ENCODE peak calls at places on chromosomes 11 and 22, in four cellular contexts. O is cardiac fibroblast; L is activated naive CD8-positive, alpha-beta T cell treated with anti-CD3 and anti-CD28 coated beads, Interleukin-2, amount 10 ng/mL, durations not matched to agents 7 days and 5 days; X is stimulated activated CD4-positive, alpha-beta T cell treated with anti-CD3 and anti-CD28 coated beads, Interleukin-2, amount 100 ng/mL, for 24 hours. J is an unnamed sample.

GRCh38 chr11:133500435-133500834 is 31.9 kb downstream of the OPCML start:
- DNase-seq in O (no peak), L (no peak), X (no peak), J (no peak)

GRCh38 chr11:100869328-100869727 is 182.2 kb downstream of the ARHGAP42 start:
- DNase-seq in O (no peak), L (no peak), X (no peak), J (no peak)

GRCh38 chr22:31244044-31244942 is 32.2 kb downstream of the LIMK2 start:
- DNase-seq in O (peak), L (no peak), X (no peak), J (peak)

GRCh38 chr11:134944131-134944530 is 532.1 kb upstream of the B3GAT1 start:
- DNase-seq in O (no peak), L (no peak), X (no peak), J (no peak)

GRCh38 chr11:131867457-131868257 is 497.2 kb downstream of the NTM start:
- DNase-seq in O (peak), L (no peak), X (no peak), J (peak)

GRCh38 chr11:31397239-31397834 is 27.7 kb downstream of the DNAJC24 start:
- DNase-seq in O (peak), L (no peak), X (no peak), J (no peak)

GRCh38 chr11:1943977-1944376 is 3.2 kb upstream of the MRPL23 start:
- DNase-seq in O (peak), L (peak), X (no peak), J (no peak)

GRCh38 chr22:46007848-46008261 is 30.9 kb upstream of the WNT7B start:
- DNase-seq in O (peak), L (no peak), X (no peak), J (peak)

GRCh38 chr22:38262051-38262795 is 10.6 kb downstream of the TMEM184B start:
- DNase-seq in O (peak), L (peak), X (peak), J (no peak)

GRCh38 chr22:28978863-28979799 is 82.5 kb downstream of the C22orf31 start:
- DNase-seq in O (no peak), L (no peak), X (no peak), J (no peak)

GRCh38 chr11:607020-607780 is 8.6 kb downstream of the IRF7 start:
- DNase-seq in O (no peak), L (no peak), X (no peak), J (no peak)

GRCh38 chr22:46909237-46910030 is 147.0 kb downstream of the TBC1D22A start:
- DNase-seq in O (no peak), L (no peak), X (no peak), J (no peak)

GRCh38 chr22:23683545-23683944 is 7.3 kb upstream of the RGL4 start:
- DNase-seq in O (no peak), L (no peak), X (no peak), J (no peak)

GRCh38 chr11:73317373-73317772 is 9.3 kb downstream of the ARHGEF17 start:
- DNase-seq in O (peak), L (no peak), X (no peak), J (peak)

GRCh38 chr22:20588843-20589581 is 81.6 kb downstream of the MED15 start:
- DNase-seq in O (no peak), L (no peak), X (no peak), J (no peak)

GRCh38 chr11:113876074-113876797 is 864 bp upstream of the USP28 start:
- DNase-seq in O (no peak), L (no peak), X (no peak), J (no peak)

GRCh38 chr22:19180234-19180633 is 1.7 kb upstream of the SLC25A1 start:
- DNase-seq in O (no peak), L (no peak), X (no peak), J (no peak)

GRCh38 chr11:117443269-117444186 is 115.9 kb downstream of the CEP164 start:
- DNase-seq in O (peak), L (no peak), X (no peak), J (peak)

GRCh38 chr11:71499546-71499945 is 27.5 kb upstream of the KRTAP5-7 start:
- DNase-seq in O (no peak), L (no peak), X (no peak), J (no peak)

GRCh38 chr22:46561435-46561905 is 24.1 kb upstream of the CELSR1 start:
- DNase-seq in O (no peak), L (no peak), X (no peak), J (no peak)

GRCh38 chr11:35702126-35702525 is 39.6 kb downstream of the TRIM44 start:
- DNase-seq in O (no peak), L (no peak), X (no peak), J (no peak)

GRCh38 chr11:28581286-28582242 is 473.4 kb downstream of the METTL15 start:
- DNase-seq in O (peak), L (no peak), X (no peak), J (no peak)

GRCh38 chr22:28442951-28443876 is 236.4 kb downstream of the TTC28 start:
- DNase-seq in O (peak), L (peak), X (no peak), J (peak)

GRCh38 chr11:57475191-57475590 is 14.9 kb downstream of the RTN4RL2 start:
- DNase-seq in O (no peak), L (no peak), X (no peak), J (no peak)

GRCh38 chr11:83819936-83820549 is 533.9 kb upstream of the CCDC90B start:
- DNase-seq in O (peak), L (no peak), X (no peak), J (peak)

GRCh38 chr11:48022445-48022844 is 42.1 kb downstream of the PTPRJ start:
- DNase-seq in O (no peak), L (no peak), X (no peak), J (no peak)

GRCh38 chr11:42707541-42707940 is 604.3 kb upstream of the API5 start:
- DNase-seq in O (no peak), L (no peak), X (no peak), J (no peak)